ENCODE peak calls at places on chromosomes 2 and 18, in five cellular contexts. C, O, D, F and S are unnamed samples. For H3K9me3, the result is how much of the 10 kb centered on the place peaks cover.

GRCh38 chr2:45176399-45176798 is 167.1 kb upstream of the SIX2 start:
- DNase-seq in C (no peak), O (no peak), D (no peak), F (no peak), S (no peak)

GRCh38 chr2:19235308-19235707 is 123.1 kb downstream of the OSR1 start:
- DNase-seq in C (no peak), O (no peak), D (no peak), F (no peak), S (no peak)

GRCh38 chr2:147636238-147636887 is 208.5 kb upstream of the ACVR2A start:
- DNase-seq in C (no peak), O (no peak), D (no peak), F (no peak), S (no peak)

GRCh38 chr2:216713691-216714411 is 18.5 kb upstream of the IGFBP5 start:
- DNase-seq in C (peak), O (no peak), D (peak), F (no peak), S (no peak)

GRCh38 chr2:97770450-97770849 is 57.1 kb downstream of the ZAP70 start:
- DNase-seq in C (no peak), O (no peak), D (no peak), F (no peak), S (no peak)

GRCh38 chr2:182584462-182584861 is 131.6 kb upstream of the DNAJC10 start:
- DNase-seq in C (no peak), O (no peak), D (peak), F (no peak), S (no peak)

GRCh38 chr2:9914384-9915065 is 37.0 kb upstream of the GRHL1 start:
- DNase-seq in C (peak), O (no peak), D (no peak), F (peak), S (no peak)

GRCh38 chr2:126244937-126245336 is 411.0 kb upstream of the GYPC start:
- DNase-seq in C (peak), O (peak), D (peak), F (peak), S (peak)

GRCh38 chr2:204931562-204931961 is 386.3 kb downstream of the PARD3B start:
- DNase-seq in C (no peak), O (no peak), D (no peak), F (no peak), S (no peak)

GRCh38 chr2:157497603-157498314 is 53.9 kb upstream of the CYTIP start:
- DNase-seq in C (peak), O (peak), D (no peak), F (no peak), S (peak)

GRCh38 chr2:231364961-231365810 is 30.3 kb upstream of the B3GNT7 start:
- DNase-seq in C (peak), O (peak), D (no peak), F (peak), S (peak)

GRCh38 chr18:26133652-26134051 is at the start of gene PSMA8:
- DNase-seq in C (no peak), O (no peak), D (peak), F (peak), S (no peak)

GRCh38 chr18:46343940-46344372 is 239.8 kb downstream of the HAUS1 start:
- DNase-seq in C (no peak), O (peak), D (peak), F (peak), S (no peak)

GRCh38 chr18:63162271-63163014 is 157.1 kb downstream of the BCL2 start:
- DNase-seq in C (no peak), O (peak), D (no peak), F (peak), S (no peak)

GRCh38 chr18:28366667-28367066 is 189.7 kb upstream of the CDH2 start:
- DNase-seq in C (no peak), O (no peak), D (no peak), F (no peak), S (no peak)

GRCh38 chr2:201572822-201573493 is 70.3 kb downstream of the TMEM237 start:
- DNase-seq in C (no peak), O (no peak), D (no peak), F (no peak), S (no peak)

GRCh38 chr2:178484245-178485041 is 4.2 kb downstream of the PLEKHA3 start:
- DNase-seq in C (no peak), O (no peak), D (no peak), F (no peak), S (peak)

GRCh38 chr2:25347205-25347815 is 5.6 kb upstream of the DNMT3A start:
- DNase-seq in C (no peak), O (peak), D (no peak), F (no peak), S (no peak)

GRCh38 chr18:71250191-71250590 is 961.3 kb downstream of the SOCS6 start:
- DNase-seq in C (no peak), O (no peak), D (no peak), F (no peak), S (no peak)

GRCh38 chr2:197952540-197953202 is 148.3 kb downstream of the PLCL1 start:
- DNase-seq in C (no peak), O (no peak), D (no peak), F (no peak), S (no peak)

GRCh38 chr2:132873738-132874137 is 203.7 kb upstream of the LYPD1 start:
- DNase-seq in C (no peak), O (no peak), D (no peak), F (no peak), S (no peak)

GRCh38 chr2:1628893-1629292 is 115.4 kb downstream of the PXDN start:
- DNase-seq in C (no peak), O (no peak), D (no peak), F (no peak), S (no peak)

GRCh38 chr2:147389218-147389617 is 455.6 kb upstream of the ACVR2A start:
- DNase-seq in C (no peak), O (no peak), D (no peak), F (no peak), S (peak)

GRCh38 chr2:100944617-100945432 is 57.3 kb upstream of the RPL31 start:
- DNase-seq in C (no peak), O (no peak), D (no peak), F (no peak), S (no peak)

DNA sequence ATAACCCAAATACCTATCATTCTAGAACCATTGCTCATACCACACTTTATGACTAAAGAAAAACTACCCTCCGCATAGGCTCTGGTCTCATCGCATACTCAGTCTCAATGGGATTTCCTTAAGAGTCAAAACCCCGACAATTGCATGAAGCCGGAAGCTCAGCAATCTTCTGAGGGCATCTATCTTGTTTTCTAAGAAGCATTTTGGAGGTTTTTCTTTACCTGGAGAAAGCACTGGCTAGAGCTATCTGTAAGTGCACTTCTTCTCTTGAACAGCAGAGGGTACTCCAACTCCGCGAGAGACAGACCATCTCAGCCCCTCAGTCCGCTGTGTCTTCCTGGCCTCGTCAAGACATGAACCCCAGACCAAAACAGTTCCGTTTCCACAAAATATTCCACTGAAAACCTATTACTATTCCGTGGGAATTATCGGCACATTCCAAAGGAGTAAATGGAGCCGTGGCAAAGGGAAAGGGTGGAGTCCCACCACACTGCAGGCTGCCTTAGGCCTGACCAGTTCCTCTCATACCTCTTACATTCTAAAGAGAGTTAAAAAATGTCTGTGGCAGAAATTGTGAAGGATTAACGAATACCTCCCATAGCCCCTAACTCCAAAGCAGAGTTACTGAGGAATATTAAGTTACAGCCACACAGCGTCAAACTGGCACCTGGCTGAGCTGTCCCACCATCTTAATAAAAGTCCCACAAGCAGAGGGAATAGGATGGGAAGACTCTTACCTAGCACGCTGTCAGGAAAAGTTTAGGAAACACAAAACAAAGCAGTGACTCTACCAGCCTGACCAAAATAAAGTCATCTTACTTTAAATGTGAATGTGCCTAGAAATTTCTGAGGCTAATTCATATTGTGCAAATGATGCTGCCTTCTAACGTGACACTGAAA is 325.6 kb upstream of the VRK2 start:
- DNase-seq in C (peak), O (peak), D (no peak), F (peak), S (peak)
- H3K4me3 ChIP-seq in C (no peak), O (no peak), D (no peak), F (no peak), S (no peak)

DNA sequence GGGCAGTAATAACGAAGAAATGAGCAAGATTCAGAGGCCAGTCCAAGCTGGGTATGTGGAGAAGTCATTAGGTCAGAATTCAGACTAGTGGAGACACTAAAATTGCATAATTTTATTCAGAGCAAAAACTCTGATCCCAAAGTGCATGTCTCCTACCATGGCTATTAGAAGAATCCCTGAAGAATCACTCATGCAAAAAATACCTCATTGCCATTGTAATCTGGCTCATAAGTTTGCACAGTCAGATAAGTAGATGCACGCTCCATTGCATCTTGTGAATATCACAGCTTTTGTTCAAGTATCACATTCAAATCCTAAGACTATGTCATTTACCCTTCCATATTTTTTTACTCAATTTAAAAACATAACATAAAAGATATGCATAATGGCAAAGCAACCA is 692.2 kb upstream of the KLHL29 start:
- DNase-seq in C (no peak), O (no peak), D (no peak), F (no peak), S (no peak)
- H3K9me3 ChIP-seq in C (under half), O (under half), D (under half), F (under half), S (under half)

DNA sequence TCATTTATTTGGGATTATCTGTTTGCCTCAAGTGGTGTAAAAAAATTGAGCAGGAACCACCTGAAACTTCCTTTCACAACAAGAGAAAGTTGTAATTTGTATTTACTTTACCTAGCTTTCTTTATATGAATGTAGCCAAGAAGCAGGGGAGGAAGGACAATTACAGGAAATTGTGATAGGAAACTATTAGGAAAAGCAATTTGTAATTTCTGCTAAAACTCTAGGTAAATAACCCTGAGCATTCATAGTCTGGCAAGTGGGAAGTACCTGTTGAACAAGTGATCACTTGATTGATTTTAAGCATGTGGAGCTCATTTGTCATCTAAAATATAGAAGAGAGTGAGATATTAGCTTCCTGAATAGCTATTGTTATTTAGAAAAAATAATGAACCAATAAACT is 5.0 kb downstream of the TFPI start:
- DNase-seq in C (no peak), O (no peak), D (no peak), F (no peak), S (no peak)
- H3K27ac ChIP-seq in C (peak), O (no peak), D (peak), F (peak), S (no peak)

GRCh38 chr2:64650722-64651338 is 2.9 kb downstream of the SERTAD2 start:
- DNase-seq in C (peak), O (no peak), D (no peak), F (peak), S (peak)
- H3K4me3 ChIP-seq in C (no peak), O (peak), D (no peak), F (no peak), S (no peak)